ENCODE peak calls at places on chromosomes 16 and 17, in ten cellular contexts. One of them, this sample, is unnamed.
A peak's percentile ranks its signal among the peaks of the same experiment; 100 is the strongest.

GRCh38 chr16:58421529-58421928 is 29.3 kb downstream of the GINS3 start:
- DNase-seq in NCI-H345: no peak
- DNase-seq in HTR-8/SVneo: peak; percentile 24
- DNase-seq in EH: peak; percentile 34
- DNase-seq in NCI-H510A treated with DMSO at 0.1 percent for 48 hours: no peak
- DNase-seq in AML-193: no peak
- DNase-seq in hepatic stellate cell: no peak
- DNase-seq in fibroblast of lung: no peak
- DNase-seq in Kasumi-1: no peak
- DNase-seq in dermis microvascular lymphatic vessel endothelial cell: no peak
- DNase-seq in this sample: no peak

GRCh38 chr17:39962642-39963220 is at the start of gene GSDMA:
- DNase-seq in NCI-H345: no peak
- DNase-seq in HTR-8/SVneo: no peak
- DNase-seq in EH: no peak
- DNase-seq in NCI-H510A treated with DMSO at 0.1 percent for 48 hours: peak; percentile 17
- DNase-seq in AML-193: no peak
- DNase-seq in hepatic stellate cell: no peak
- DNase-seq in fibroblast of lung: no peak
- DNase-seq in Kasumi-1: no peak
- DNase-seq in dermis microvascular lymphatic vessel endothelial cell: no peak
- DNase-seq in this sample: no peak

GRCh38 chr17:49645654-49646053 is 32.2 kb downstream of the SPOP start:
- DNase-seq in NCI-H345: no peak
- DNase-seq in HTR-8/SVneo: no peak
- DNase-seq in EH: no peak
- DNase-seq in NCI-H510A treated with DMSO at 0.1 percent for 48 hours: no peak
- DNase-seq in AML-193: no peak
- DNase-seq in hepatic stellate cell: no peak
- DNase-seq in fibroblast of lung: no peak
- DNase-seq in Kasumi-1: no peak
- DNase-seq in dermis microvascular lymphatic vessel endothelial cell: no peak
- DNase-seq in this sample: no peak

GRCh38 chr16:86919531-86920305 is 341.4 kb downstream of the FOXL1 start:
- DNase-seq in NCI-H345: no peak
- DNase-seq in HTR-8/SVneo: no peak
- DNase-seq in EH: no peak
- DNase-seq in NCI-H510A treated with DMSO at 0.1 percent for 48 hours: no peak
- DNase-seq in AML-193: no peak
- DNase-seq in hepatic stellate cell: no peak
- DNase-seq in fibroblast of lung: no peak
- DNase-seq in Kasumi-1: no peak
- DNase-seq in dermis microvascular lymphatic vessel endothelial cell: no peak
- DNase-seq in this sample: no peak

GRCh38 chr17:8151641-8152111 is 528 bp downstream of the PER1 start:
- DNase-seq in NCI-H345: peak; percentile 5
- DNase-seq in HTR-8/SVneo: no peak
- DNase-seq in EH: peak; percentile 71
- DNase-seq in NCI-H510A treated with DMSO at 0.1 percent for 48 hours: peak; percentile 52
- DNase-seq in AML-193: peak; percentile 5
- DNase-seq in hepatic stellate cell: no peak
- DNase-seq in fibroblast of lung: peak; percentile 83
- DNase-seq in Kasumi-1: peak; percentile 25
- DNase-seq in dermis microvascular lymphatic vessel endothelial cell: no peak
- DNase-seq in this sample: peak; percentile 34

GRCh38 chr16:85556456-85557082 is 56.6 kb upstream of the GSE1 start:
- DNase-seq in NCI-H345: peak; percentile 45
- DNase-seq in HTR-8/SVneo: no peak
- DNase-seq in EH: peak; percentile 55
- DNase-seq in NCI-H510A treated with DMSO at 0.1 percent for 48 hours: no peak
- DNase-seq in AML-193: peak; percentile 48
- DNase-seq in hepatic stellate cell: peak; percentile 66
- DNase-seq in fibroblast of lung: no peak
- DNase-seq in Kasumi-1: peak; percentile 49
- DNase-seq in dermis microvascular lymphatic vessel endothelial cell: no peak
- DNase-seq in this sample: peak; percentile 30

GRCh38 chr17:79340771-79341528 is 266.3 kb downstream of the ENGASE start:
- DNase-seq in NCI-H345: no peak
- DNase-seq in HTR-8/SVneo: no peak
- DNase-seq in EH: no peak
- DNase-seq in NCI-H510A treated with DMSO at 0.1 percent for 48 hours: no peak
- DNase-seq in AML-193: no peak
- DNase-seq in hepatic stellate cell: no peak
- DNase-seq in fibroblast of lung: no peak
- DNase-seq in Kasumi-1: no peak
- DNase-seq in dermis microvascular lymphatic vessel endothelial cell: no peak
- DNase-seq in this sample: no peak

GRCh38 chr17:6913608-6914443 is 82.0 kb upstream of the ALOX12 start:
- DNase-seq in NCI-H345: peak; percentile 62
- DNase-seq in HTR-8/SVneo: peak; percentile 81
- DNase-seq in EH: peak; percentile 66
- DNase-seq in NCI-H510A treated with DMSO at 0.1 percent for 48 hours: peak; percentile 43
- DNase-seq in AML-193: peak; percentile 30
- DNase-seq in hepatic stellate cell: peak; percentile 61
- DNase-seq in fibroblast of lung: peak; percentile 59
- DNase-seq in Kasumi-1: peak; percentile 28
- DNase-seq in dermis microvascular lymphatic vessel endothelial cell: peak; percentile 63
- DNase-seq in this sample: peak; percentile 76

GRCh38 chr17:83195330-83196087 is 116.1 kb downstream of the METRNL start:
- DNase-seq in NCI-H345: no peak
- DNase-seq in HTR-8/SVneo: no peak
- DNase-seq in EH: peak; percentile 75
- DNase-seq in NCI-H510A treated with DMSO at 0.1 percent for 48 hours: no peak
- DNase-seq in AML-193: no peak
- DNase-seq in hepatic stellate cell: no peak
- DNase-seq in fibroblast of lung: peak; percentile 55
- DNase-seq in Kasumi-1: no peak
- DNase-seq in dermis microvascular lymphatic vessel endothelial cell: no peak
- DNase-seq in this sample: no peak

GRCh38 chr16:31202402-31203385 is at the start of gene PYCARD:
- DNase-seq in NCI-H345: no peak
- DNase-seq in HTR-8/SVneo: no peak
- DNase-seq in EH: peak; percentile 68
- DNase-seq in NCI-H510A treated with DMSO at 0.1 percent for 48 hours: no peak
- DNase-seq in AML-193: peak; percentile 50
- DNase-seq in hepatic stellate cell: peak; percentile 71
- DNase-seq in fibroblast of lung: peak; percentile 28
- DNase-seq in Kasumi-1: peak; percentile 14
- DNase-seq in dermis microvascular lymphatic vessel endothelial cell: no peak
- DNase-seq in this sample: no peak

GRCh38 chr17:41800601-41801373 is 11.0 kb downstream of the P3H4 start:
- DNase-seq in NCI-H345: peak; percentile 7
- DNase-seq in HTR-8/SVneo: peak; percentile 68
- DNase-seq in EH: peak; percentile 72
- DNase-seq in NCI-H510A treated with DMSO at 0.1 percent for 48 hours: peak; percentile 91
- DNase-seq in AML-193: no peak
- DNase-seq in hepatic stellate cell: no peak
- DNase-seq in fibroblast of lung: peak; percentile 51
- DNase-seq in Kasumi-1: no peak
- DNase-seq in dermis microvascular lymphatic vessel endothelial cell: no peak
- DNase-seq in this sample: peak; percentile 67

GRCh38 chr17:28725166-28725659 is 820 bp downstream of the TLCD1 start:
- DNase-seq in NCI-H345: no peak
- DNase-seq in HTR-8/SVneo: no peak
- DNase-seq in EH: peak; percentile 61
- DNase-seq in NCI-H510A treated with DMSO at 0.1 percent for 48 hours: peak; percentile 86
- DNase-seq in AML-193: peak; percentile 47
- DNase-seq in hepatic stellate cell: no peak
- DNase-seq in fibroblast of lung: peak; percentile 61
- DNase-seq in Kasumi-1: peak; percentile 78
- DNase-seq in dermis microvascular lymphatic vessel endothelial cell: no peak
- DNase-seq in this sample: peak; percentile 71

GRCh38 chr17:72852267-72852945 is 240.1 kb downstream of the SLC39A11 start:
- DNase-seq in NCI-H345: no peak
- DNase-seq in HTR-8/SVneo: no peak
- DNase-seq in EH: no peak
- DNase-seq in NCI-H510A treated with DMSO at 0.1 percent for 48 hours: no peak
- DNase-seq in AML-193: no peak
- DNase-seq in hepatic stellate cell: no peak
- DNase-seq in fibroblast of lung: peak; percentile 15
- DNase-seq in Kasumi-1: no peak
- DNase-seq in dermis microvascular lymphatic vessel endothelial cell: no peak
- DNase-seq in this sample: no peak

GRCh38 chr16:78666318-78666717 is 566.9 kb downstream of the WWOX start:
- DNase-seq in NCI-H345: no peak
- DNase-seq in HTR-8/SVneo: no peak
- DNase-seq in EH: no peak
- DNase-seq in NCI-H510A treated with DMSO at 0.1 percent for 48 hours: no peak
- DNase-seq in AML-193: no peak
- DNase-seq in hepatic stellate cell: no peak
- DNase-seq in fibroblast of lung: no peak
- DNase-seq in Kasumi-1: no peak
- DNase-seq in dermis microvascular lymphatic vessel endothelial cell: no peak
- DNase-seq in this sample: no peak

GRCh38 chr16:69310479-69311114 is 553 bp upstream of the VPS4A start:
- DNase-seq in NCI-H345: no peak
- DNase-seq in HTR-8/SVneo: no peak
- DNase-seq in EH: no peak
- DNase-seq in NCI-H510A treated with DMSO at 0.1 percent for 48 hours: no peak
- DNase-seq in AML-193: no peak
- DNase-seq in hepatic stellate cell: no peak
- DNase-seq in fibroblast of lung: no peak
- DNase-seq in Kasumi-1: no peak
- DNase-seq in dermis microvascular lymphatic vessel endothelial cell: no peak
- DNase-seq in this sample: no peak

GRCh38 chr17:65356524-65356923 is 204.9 kb downstream of the AXIN2 start:
- DNase-seq in NCI-H345: no peak
- DNase-seq in HTR-8/SVneo: no peak
- DNase-seq in EH: no peak
- DNase-seq in NCI-H510A treated with DMSO at 0.1 percent for 48 hours: no peak
- DNase-seq in AML-193: no peak
- DNase-seq in hepatic stellate cell: no peak
- DNase-seq in fibroblast of lung: no peak
- DNase-seq in Kasumi-1: no peak
- DNase-seq in dermis microvascular lymphatic vessel endothelial cell: no peak
- DNase-seq in this sample: no peak

GRCh38 chr16:11669380-11670146 is 1.3 kb downstream of the SNN start:
- DNase-seq in NCI-H345: no peak
- DNase-seq in HTR-8/SVneo: no peak
- DNase-seq in EH: peak; percentile 33
- DNase-seq in NCI-H510A treated with DMSO at 0.1 percent for 48 hours: no peak
- DNase-seq in AML-193: peak; percentile 36
- DNase-seq in hepatic stellate cell: peak; percentile 50
- DNase-seq in fibroblast of lung: peak; percentile 42
- DNase-seq in Kasumi-1: peak; percentile 21
- DNase-seq in dermis microvascular lymphatic vessel endothelial cell: peak; percentile 23
- DNase-seq in this sample: no peak

GRCh38 chr16:88437367-88437964 is 15.6 kb upstream of the ZFPM1 start:
- DNase-seq in NCI-H345: peak; percentile 46
- DNase-seq in HTR-8/SVneo: peak; percentile 69
- DNase-seq in EH: peak; percentile 34
- DNase-seq in NCI-H510A treated with DMSO at 0.1 percent for 48 hours: no peak
- DNase-seq in AML-193: no peak
- DNase-seq in hepatic stellate cell: peak; percentile 57
- DNase-seq in fibroblast of lung: peak; percentile 26
- DNase-seq in Kasumi-1: peak; percentile 14
- DNase-seq in dermis microvascular lymphatic vessel endothelial cell: no peak
- DNase-seq in this sample: peak; percentile 57

GRCh38 chr17:27512511-27513346 is 56.5 kb downstream of the KSR1 start:
- DNase-seq in NCI-H345: no peak
- DNase-seq in HTR-8/SVneo: no peak
- DNase-seq in EH: no peak
- DNase-seq in NCI-H510A treated with DMSO at 0.1 percent for 48 hours: no peak
- DNase-seq in AML-193: no peak
- DNase-seq in hepatic stellate cell: no peak
- DNase-seq in fibroblast of lung: peak; percentile 76
- DNase-seq in Kasumi-1: no peak
- DNase-seq in dermis microvascular lymphatic vessel endothelial cell: no peak
- DNase-seq in this sample: no peak

GRCh38 chr16:71896688-71897368 is 1.5 kb downstream of the IST1 start:
- DNase-seq in NCI-H345: no peak
- DNase-seq in HTR-8/SVneo: no peak
- DNase-seq in EH: no peak
- DNase-seq in NCI-H510A treated with DMSO at 0.1 percent for 48 hours: no peak
- DNase-seq in AML-193: no peak
- DNase-seq in hepatic stellate cell: no peak
- DNase-seq in fibroblast of lung: no peak
- DNase-seq in Kasumi-1: no peak
- DNase-seq in dermis microvascular lymphatic vessel endothelial cell: no peak
- DNase-seq in this sample: no peak

GRCh38 chr16:55021595-55022475 is 91.2 kb downstream of the IRX5 start:
- DNase-seq in NCI-H345: no peak
- DNase-seq in HTR-8/SVneo: no peak
- DNase-seq in EH: peak; percentile 62
- DNase-seq in NCI-H510A treated with DMSO at 0.1 percent for 48 hours: no peak
- DNase-seq in AML-193: no peak
- DNase-seq in hepatic stellate cell: no peak
- DNase-seq in fibroblast of lung: no peak
- DNase-seq in Kasumi-1: no peak
- DNase-seq in dermis microvascular lymphatic vessel endothelial cell: no peak
- DNase-seq in this sample: peak; percentile 26

GRCh38 chr17:54353789-54354525 is 531.2 kb downstream of the KIF2B start:
- DNase-seq in NCI-H345: no peak
- DNase-seq in HTR-8/SVneo: no peak
- DNase-seq in EH: no peak
- DNase-seq in NCI-H510A treated with DMSO at 0.1 percent for 48 hours: no peak
- DNase-seq in AML-193: no peak
- DNase-seq in hepatic stellate cell: no peak
- DNase-seq in fibroblast of lung: no peak
- DNase-seq in Kasumi-1: no peak
- DNase-seq in dermis microvascular lymphatic vessel endothelial cell: no peak
- DNase-seq in this sample: no peak

GRCh38 chr17:78883533-78884131 is 19.4 kb downstream of the CEP295NL start:
- DNase-seq in NCI-H345: peak; percentile 89
- DNase-seq in HTR-8/SVneo: peak; percentile 95
- DNase-seq in EH: peak; percentile 98
- DNase-seq in NCI-H510A treated with DMSO at 0.1 percent for 48 hours: peak; percentile 57
- DNase-seq in AML-193: no peak
- DNase-seq in hepatic stellate cell: peak; percentile 98
- DNase-seq in fibroblast of lung: peak; percentile 97
- DNase-seq in Kasumi-1: no peak
- DNase-seq in dermis microvascular lymphatic vessel endothelial cell: peak; percentile 92
- DNase-seq in this sample: peak; percentile 91

GRCh38 chr17:12549499-12549901 is 116.2 kb upstream of the MYOCD start:
- DNase-seq in NCI-H345: no peak
- DNase-seq in HTR-8/SVneo: peak; percentile 48
- DNase-seq in EH: peak; percentile 98
- DNase-seq in NCI-H510A treated with DMSO at 0.1 percent for 48 hours: no peak
- DNase-seq in AML-193: no peak
- DNase-seq in hepatic stellate cell: peak; percentile 57
- DNase-seq in fibroblast of lung: no peak
- DNase-seq in Kasumi-1: no peak
- DNase-seq in dermis microvascular lymphatic vessel endothelial cell: no peak
- DNase-seq in this sample: no peak

GRCh38 chr17:67435122-67435521 is 58.0 kb downstream of the PITPNC1 start:
- DNase-seq in NCI-H345: no peak
- DNase-seq in HTR-8/SVneo: no peak
- DNase-seq in EH: no peak
- DNase-seq in NCI-H510A treated with DMSO at 0.1 percent for 48 hours: no peak
- DNase-seq in AML-193: peak; percentile 98
- DNase-seq in hepatic stellate cell: no peak
- DNase-seq in fibroblast of lung: no peak
- DNase-seq in Kasumi-1: peak; percentile 88
- DNase-seq in dermis microvascular lymphatic vessel endothelial cell: no peak
- DNase-seq in this sample: no peak

GRCh38 chr17:19718041-19718612 is 1.7 kb upstream of the SLC47A2 start:
- DNase-seq in NCI-H345: no peak
- DNase-seq in HTR-8/SVneo: no peak
- DNase-seq in EH: no peak
- DNase-seq in NCI-H510A treated with DMSO at 0.1 percent for 48 hours: no peak
- DNase-seq in AML-193: no peak
- DNase-seq in hepatic stellate cell: no peak
- DNase-seq in fibroblast of lung: no peak
- DNase-seq in Kasumi-1: no peak
- DNase-seq in dermis microvascular lymphatic vessel endothelial cell: no peak
- DNase-seq in this sample: no peak

GRCh38 chr17:39794249-39794970 is 56.7 kb downstream of the GRB7 start:
- DNase-seq in NCI-H345: no peak
- DNase-seq in HTR-8/SVneo: no peak
- DNase-seq in EH: no peak
- DNase-seq in NCI-H510A treated with DMSO at 0.1 percent for 48 hours: peak; percentile 70
- DNase-seq in AML-193: no peak
- DNase-seq in hepatic stellate cell: no peak
- DNase-seq in fibroblast of lung: no peak
- DNase-seq in Kasumi-1: no peak
- DNase-seq in dermis microvascular lymphatic vessel endothelial cell: no peak
- DNase-seq in this sample: no peak